ENCODE peak calls at places on chromosomes 16 and 17, in seven cellular contexts. One of them, this sample, is unnamed.

GRCh38 chr17:39224778-39225307 is 902 bp downstream of the STAC2 start:
- DNase-seq in lower leg skin: no peak
- DNase-seq in IMR-90: no peak
- DNase-seq in heart left ventricle: no peak
- DNase-seq in thyroid gland: no peak
- DNase-seq in H54: no peak
- DNase-seq in right lobe of liver: no peak
- DNase-seq in this sample: no peak

GRCh38 chr17:39636927-39637736 is at the start of gene STARD3:
- DNase-seq in lower leg skin: peak; percentile 85
- DNase-seq in H54: peak; percentile 93
- DNase-seq in thyroid gland: peak; percentile 94
- DNase-seq in right lobe of liver: peak; percentile 95
- DNase-seq in IMR-90: peak; percentile 82
- DNase-seq in heart left ventricle: peak; percentile 96
- DNase-seq in this sample: peak; percentile 96

GRCh38 chr16:30482366-30482765 is 9.8 kb downstream of the ITGAL start:
- DNase-seq in thyroid gland: no peak
- DNase-seq in heart left ventricle: no peak
- DNase-seq in IMR-90: no peak
- DNase-seq in lower leg skin: no peak
- DNase-seq in right lobe of liver: no peak
- DNase-seq in H54: no peak
- DNase-seq in this sample: no peak

GRCh38 chr17:59372138-59372751 is 40.8 kb downstream of the YPEL2 start:
- DNase-seq in IMR-90: peak; percentile 54
- DNase-seq in heart left ventricle: peak; percentile 58
- DNase-seq in right lobe of liver: no peak
- DNase-seq in H54: no peak
- DNase-seq in thyroid gland: no peak
- DNase-seq in lower leg skin: peak; percentile 84
- DNase-seq in this sample: peak; percentile 68

GRCh38 chr16:56643080-56643778 is 4.8 kb downstream of the MT1A start:
- DNase-seq in lower leg skin: peak; percentile 62
- DNase-seq in right lobe of liver: peak; percentile 95
- DNase-seq in IMR-90: no peak
- DNase-seq in thyroid gland: peak; percentile 90
- DNase-seq in H54: no peak
- DNase-seq in heart left ventricle: peak; percentile 59
- DNase-seq in this sample: peak; percentile 89

GRCh38 chr17:14925498-14925897 is 339.6 kb downstream of the PMP22 start:
- DNase-seq in lower leg skin: no peak
- DNase-seq in right lobe of liver: no peak
- DNase-seq in H54: no peak
- DNase-seq in heart left ventricle: no peak
- DNase-seq in IMR-90: no peak
- DNase-seq in thyroid gland: no peak
- DNase-seq in this sample: no peak

GRCh38 chr16:6836771-6837170 is 495.9 kb upstream of the RBFOX1 start:
- DNase-seq in IMR-90: no peak
- DNase-seq in H54: no peak
- DNase-seq in lower leg skin: no peak
- DNase-seq in heart left ventricle: no peak
- DNase-seq in right lobe of liver: no peak
- DNase-seq in thyroid gland: no peak
- DNase-seq in this sample: no peak

GRCh38 chr16:25108054-25108453 is 3.5 kb upstream of the LCMT1 start:
- DNase-seq in H54: no peak
- DNase-seq in thyroid gland: no peak
- DNase-seq in IMR-90: no peak
- DNase-seq in right lobe of liver: no peak
- DNase-seq in lower leg skin: no peak
- DNase-seq in heart left ventricle: no peak
- DNase-seq in this sample: peak; percentile 17

GRCh38 chr16:28984619-28985135 is at the start of gene LAT:
- DNase-seq in thyroid gland: no peak
- DNase-seq in IMR-90: no peak
- DNase-seq in H54: peak; percentile 81
- DNase-seq in heart left ventricle: no peak
- DNase-seq in lower leg skin: no peak
- DNase-seq in right lobe of liver: no peak
- DNase-seq in this sample: peak; percentile 56

GRCh38 chr16:62738631-62739030 is 702.4 kb upstream of the CDH8 start:
- DNase-seq in H54: no peak
- DNase-seq in lower leg skin: no peak
- DNase-seq in heart left ventricle: no peak
- DNase-seq in right lobe of liver: no peak
- DNase-seq in IMR-90: no peak
- DNase-seq in thyroid gland: peak; percentile 71
- DNase-seq in this sample: no peak

GRCh38 chr17:50028207-50029120 is 27.4 kb upstream of the ITGA3 start:
- DNase-seq in H54: peak; percentile 94
- DNase-seq in thyroid gland: peak; percentile 85
- DNase-seq in IMR-90: peak; percentile 30
- DNase-seq in heart left ventricle: no peak
- DNase-seq in right lobe of liver: no peak
- DNase-seq in lower leg skin: peak; percentile 55
- DNase-seq in this sample: no peak

GRCh38 chr16:85302848-85303353 is 190.6 kb upstream of the CIBAR2 start:
- DNase-seq in thyroid gland: no peak
- DNase-seq in heart left ventricle: no peak
- DNase-seq in lower leg skin: no peak
- DNase-seq in IMR-90: no peak
- DNase-seq in H54: no peak
- DNase-seq in right lobe of liver: no peak
- DNase-seq in this sample: no peak

GRCh38 chr16:58847902-58848661 is 114.0 kb upstream of the GOT2 start:
- DNase-seq in IMR-90: no peak
- DNase-seq in lower leg skin: peak; percentile 17
- DNase-seq in heart left ventricle: no peak
- DNase-seq in right lobe of liver: peak; percentile 47
- DNase-seq in thyroid gland: no peak
- DNase-seq in H54: no peak
- DNase-seq in this sample: no peak

GRCh38 chr16:49496656-49497055 is 123.1 kb downstream of the C16orf78 start:
- DNase-seq in heart left ventricle: no peak
- DNase-seq in thyroid gland: no peak
- DNase-seq in IMR-90: no peak
- DNase-seq in right lobe of liver: no peak
- DNase-seq in H54: no peak
- DNase-seq in lower leg skin: no peak
- DNase-seq in this sample: no peak

GRCh38 chr17:77281904-77282367 is 141.2 kb downstream of the SEC14L1 start:
- DNase-seq in H54: no peak
- DNase-seq in IMR-90: no peak
- DNase-seq in thyroid gland: peak; percentile 30
- DNase-seq in lower leg skin: peak; percentile 19
- DNase-seq in right lobe of liver: no peak
- DNase-seq in heart left ventricle: no peak
- DNase-seq in this sample: peak; percentile 72
- TF ChIP-seq POLR2A in H54: no peak
- TF ChIP-seq POLR2A in IMR-90: peak; percentile 5
- TF ChIP-seq POLR2A in thyroid gland: no peak
- TF ChIP-seq POLR2A in lower leg skin: no peak
- TF ChIP-seq POLR2A in right lobe of liver: no peak
- TF ChIP-seq POLR2A in heart left ventricle: no peak
- TF ChIP-seq POLR2A in this sample: peak; percentile 77

GRCh38 chr17:18257268-18257681 is 1.3 kb downstream of the FLII start:
- DNase-seq in heart left ventricle: no peak
- DNase-seq in thyroid gland: peak; percentile 23
- DNase-seq in lower leg skin: no peak
- DNase-seq in IMR-90: no peak
- DNase-seq in H54: peak; percentile 87
- DNase-seq in right lobe of liver: no peak
- DNase-seq in this sample: peak; percentile 27
- TF ChIP-seq POLR2A in heart left ventricle: no peak
- TF ChIP-seq POLR2A in thyroid gland: no peak
- TF ChIP-seq POLR2A in lower leg skin: no peak
- TF ChIP-seq POLR2A in IMR-90: no peak
- TF ChIP-seq POLR2A in H54: no peak
- TF ChIP-seq POLR2A in right lobe of liver: no peak
- TF ChIP-seq POLR2A in this sample: no peak

GRCh38 chr17:68457539-68458259 is 403 bp upstream of the WIPI1 start:
- DNase-seq in lower leg skin: peak; percentile 99
- DNase-seq in right lobe of liver: peak; percentile 100
- DNase-seq in heart left ventricle: peak; percentile 99
- DNase-seq in thyroid gland: peak; percentile 99
- DNase-seq in IMR-90: peak; percentile 98
- DNase-seq in H54: peak; percentile 93
- DNase-seq in this sample: peak; percentile 99
- TF ChIP-seq POLR2A in lower leg skin: peak; percentile 69
- TF ChIP-seq POLR2A in right lobe of liver: peak; percentile 90
- TF ChIP-seq POLR2A in heart left ventricle: peak; percentile 98
- TF ChIP-seq POLR2A in thyroid gland: peak; percentile 99
- TF ChIP-seq POLR2A in IMR-90: no peak
- TF ChIP-seq POLR2A in H54: no peak
- TF ChIP-seq POLR2A in this sample: peak; percentile 85

DNA sequence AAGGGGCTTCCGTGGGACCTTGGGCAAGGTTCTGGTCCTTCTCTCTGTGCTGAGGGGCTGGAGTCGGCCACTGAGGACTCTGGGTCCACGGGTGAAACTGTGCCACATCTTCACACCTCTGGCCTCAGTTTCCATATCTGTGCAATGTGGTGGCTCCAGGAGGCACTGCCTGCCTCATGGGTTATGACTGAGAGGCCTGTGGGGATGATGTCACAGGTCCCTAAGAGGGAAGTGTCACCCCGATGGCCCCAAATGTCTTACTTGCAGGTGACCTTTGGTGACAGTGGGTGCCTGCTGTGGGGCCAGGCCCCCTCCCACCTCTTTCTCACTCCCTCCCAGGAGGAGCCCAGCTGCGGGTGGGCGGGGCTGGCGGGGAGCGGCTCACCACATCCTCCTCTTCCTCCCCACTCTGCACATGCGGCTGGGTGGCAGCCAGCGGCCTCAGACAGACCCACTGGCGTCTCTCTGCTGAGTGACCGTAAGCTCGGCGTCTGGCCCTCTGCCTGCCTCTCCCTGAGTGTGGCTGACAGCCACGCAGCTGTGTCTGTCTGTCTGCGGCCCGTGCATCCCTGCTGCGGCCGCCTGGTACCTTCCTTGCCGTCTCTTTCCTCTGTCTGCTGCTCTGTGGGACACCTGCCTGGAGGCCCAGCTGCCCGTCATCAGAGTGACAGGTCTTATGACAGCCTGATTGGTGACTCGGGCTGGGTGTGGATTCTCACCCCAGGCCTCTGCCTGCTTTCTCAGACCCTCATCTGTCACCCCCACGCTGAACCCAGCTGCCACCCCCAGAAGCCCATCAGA is at the start of gene IL21R:
- DNase-seq in right lobe of liver: peak; percentile 63
- DNase-seq in lower leg skin: no peak
- DNase-seq in H54: peak; percentile 67
- DNase-seq in thyroid gland: peak; percentile 38
- DNase-seq in IMR-90: peak; percentile 61
- DNase-seq in heart left ventricle: peak; percentile 75
- DNase-seq in this sample: peak; percentile 74
- TF ChIP-seq POLR2A in right lobe of liver: no peak
- TF ChIP-seq POLR2A in lower leg skin: no peak
- TF ChIP-seq POLR2A in H54: no peak
- TF ChIP-seq POLR2A in thyroid gland: no peak
- TF ChIP-seq POLR2A in IMR-90: no peak
- TF ChIP-seq POLR2A in heart left ventricle: no peak
- TF ChIP-seq POLR2A in this sample: peak; percentile 25

DNA sequence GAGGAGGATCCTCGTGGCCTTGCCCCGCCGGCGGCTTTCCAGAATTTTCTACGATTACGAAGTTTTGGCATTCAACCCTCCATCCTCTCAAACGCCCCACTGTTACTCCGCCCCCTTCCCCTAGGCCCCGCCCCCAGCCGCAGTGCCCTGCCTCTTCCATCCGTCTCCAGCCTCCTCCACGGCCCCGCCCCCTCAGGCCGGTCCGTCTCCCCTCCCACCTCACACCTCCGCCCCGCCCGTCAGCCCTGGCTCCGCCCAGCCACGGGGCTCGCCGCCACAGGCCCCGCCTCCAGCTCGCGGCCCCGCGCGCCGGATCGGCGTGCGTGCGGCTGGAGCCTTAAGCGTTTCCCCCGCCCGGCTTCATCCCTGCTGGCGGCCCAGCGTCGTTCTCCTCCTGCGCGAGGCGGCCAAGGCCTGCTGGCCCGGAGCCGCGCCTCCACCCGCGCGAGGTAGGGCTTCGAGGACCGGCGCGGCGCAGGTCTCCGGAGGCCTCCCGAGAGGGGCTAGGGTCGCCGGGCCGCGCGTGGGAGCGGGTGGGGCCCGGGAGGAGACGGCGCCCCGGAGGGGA is at the start of the genes C17orf67 and DGKE:
- DNase-seq in thyroid gland: peak; percentile 97
- DNase-seq in lower leg skin: peak; percentile 97
- DNase-seq in IMR-90: peak; percentile 94
- DNase-seq in right lobe of liver: peak; percentile 100
- DNase-seq in heart left ventricle: peak; percentile 99
- DNase-seq in H54: peak; percentile 96
- DNase-seq in this sample: peak; percentile 99
- TF ChIP-seq POLR2A in thyroid gland: peak; percentile 76
- TF ChIP-seq POLR2A in lower leg skin: no peak
- TF ChIP-seq POLR2A in IMR-90: no peak
- TF ChIP-seq POLR2A in right lobe of liver: peak; percentile 57
- TF ChIP-seq POLR2A in heart left ventricle: peak; percentile 67
- TF ChIP-seq POLR2A in H54: peak; percentile 54
- TF ChIP-seq POLR2A in this sample: peak; percentile 55

DNA sequence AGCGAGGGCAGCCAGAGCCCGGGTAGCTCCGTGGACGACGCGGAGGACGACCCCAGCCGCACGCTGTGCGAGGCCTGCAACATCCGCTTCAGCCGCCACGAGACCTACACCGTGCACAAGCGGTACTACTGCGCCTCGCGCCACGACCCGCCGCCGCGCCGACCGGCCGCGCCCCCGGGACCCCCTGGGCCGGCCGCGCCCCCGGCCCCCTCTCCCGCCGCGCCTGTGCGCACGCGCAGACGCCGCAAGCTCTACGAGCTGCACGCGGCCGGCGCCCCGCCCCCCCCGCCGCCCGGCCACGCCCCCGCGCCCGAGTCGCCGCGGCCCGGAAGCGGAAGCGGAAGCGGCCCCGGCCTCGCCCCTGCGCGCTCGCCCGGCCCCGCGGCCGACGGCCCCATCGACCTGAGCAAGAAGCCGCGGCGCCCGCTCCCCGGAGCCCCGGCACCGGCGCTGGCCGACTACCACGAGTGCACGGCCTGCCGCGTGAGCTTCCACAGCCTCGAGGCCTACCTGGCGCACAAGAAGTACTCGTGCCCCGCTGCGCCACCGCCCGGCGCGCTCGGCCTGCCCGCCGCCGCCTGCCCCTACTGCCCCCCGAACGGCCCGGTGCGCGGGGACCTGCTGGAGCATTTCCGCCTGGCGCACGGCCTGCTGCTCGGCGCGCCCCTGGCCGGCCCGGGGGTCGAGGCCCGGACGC is 36.1 kb upstream of the ZC3H18 start:
- DNase-seq in lower leg skin: no peak
- DNase-seq in IMR-90: peak; percentile 45
- DNase-seq in right lobe of liver: no peak
- DNase-seq in thyroid gland: peak; percentile 79
- DNase-seq in heart left ventricle: peak; percentile 86
- DNase-seq in H54: peak; percentile 76
- DNase-seq in this sample: peak; percentile 84
- TF ChIP-seq POLR2A in lower leg skin: no peak
- TF ChIP-seq POLR2A in IMR-90: no peak
- TF ChIP-seq POLR2A in right lobe of liver: no peak
- TF ChIP-seq POLR2A in thyroid gland: peak; percentile 70
- TF ChIP-seq POLR2A in heart left ventricle: peak; percentile 71
- TF ChIP-seq POLR2A in H54: peak; percentile 39
- TF ChIP-seq POLR2A in this sample: peak; percentile 54

This sample was measured in transverse colon.